ENCODE peak calls at places on chromosomes 13 and 19, in six cellular contexts. P is heart right ventricle; F is CD8-positive, alpha-beta T cell; H is transverse colon; Q is lung; E is HCT116. B is an unnamed sample.

GRCh38 chr19:55261671-55262126 is 2.9 kb upstream of the PPP6R1 start:
- DNase-seq in P (no peak), F (no peak), H (no peak), Q (no peak), E (no peak), B (no peak)

GRCh38 chr13:101181076-101181685 is 235.1 kb downstream of the NALCN start:
- DNase-seq in P (no peak), F (no peak), H (no peak), Q (no peak), E (no peak), B (no peak)

GRCh38 chr13:77544365-77544764 is 8.9 kb downstream of the SCEL start:
- DNase-seq in P (peak; percentile 57), F (no peak), H (peak; percentile 8), Q (peak; percentile 65), E (no peak), B (no peak)

GRCh38 chr19:50040967-50041366 is 15.2 kb downstream of the ZNF473 start:
- DNase-seq in P (no peak), F (no peak), H (no peak), Q (no peak), E (no peak), B (no peak)

GRCh38 chr19:45591004-45591637 is 6.5 kb upstream of the OPA3 start:
- DNase-seq in P (no peak), F (peak; percentile 28), H (peak; percentile 73), Q (peak; percentile 50), E (no peak), B (no peak)

GRCh38 chr13:89136678-89137077 is 1465.5 kb downstream of the SLITRK5 start:
- DNase-seq in P (no peak), F (no peak), H (no peak), Q (no peak), E (no peak), B (no peak)

GRCh38 chr19:14198384-14199376 is 7.3 kb downstream of the ADGRL1 start:
- DNase-seq in P (no peak), F (no peak), H (no peak), Q (no peak), E (no peak), B (no peak)

GRCh38 chr19:33208904-33209843 is 15.0 kb downstream of the LRP3 start:
- DNase-seq in P (no peak), F (no peak), H (no peak), Q (no peak), E (no peak), B (no peak)

GRCh38 chr13:45055902-45056648 is 64.2 kb upstream of the GTF2F2 start:
- DNase-seq in P (no peak), F (no peak), H (peak; percentile 11), Q (no peak), E (peak; percentile 42), B (peak; percentile 69)

GRCh38 chr13:45331981-45332830 is 8.8 kb downstream of the TPT1 start:
- DNase-seq in P (no peak), F (no peak), H (no peak), Q (no peak), E (peak; percentile 85), B (peak; percentile 68)

GRCh38 chr13:102854675-102855074 is 8.8 kb downstream of the ERCC5 start:
- DNase-seq in P (no peak), F (no peak), H (no peak), Q (no peak), E (no peak), B (no peak)

GRCh38 chr13:65914707-65915106 is 1315.4 kb downstream of the PCDH9 start:
- DNase-seq in P (no peak), F (no peak), H (no peak), Q (no peak), E (no peak), B (no peak)

GRCh38 chr13:108195861-108196260 is 19.5 kb downstream of the LIG4 start:
- DNase-seq in P (no peak), F (no peak), H (no peak), Q (no peak), E (no peak), B (no peak)

GRCh38 chr13:99265823-99266426 is 7.7 kb upstream of the GPR18 start:
- DNase-seq in P (no peak), F (no peak), H (no peak), Q (no peak), E (peak; percentile 40), B (peak; percentile 13)

GRCh38 chr13:76161143-76161542 is 525.0 kb downstream of the LMO7 start:
- DNase-seq in P (no peak), F (no peak), H (no peak), Q (no peak), E (no peak), B (no peak)

GRCh38 chr19:12156254-12157058 is at the start of gene ZNF625:
- DNase-seq in P (peak; percentile 88), F (peak; percentile 22), H (peak; percentile 83), Q (peak; percentile 88), E (no peak), B (peak; percentile 44)

GRCh38 chr13:31639443-31640163 is 99.7 kb upstream of the RXFP2 start:
- DNase-seq in P (no peak), F (no peak), H (no peak), Q (no peak), E (no peak), B (no peak)

GRCh38 chr13:84870190-84870589 is 929.0 kb downstream of the SLITRK6 start:
- DNase-seq in P (no peak), F (no peak), H (no peak), Q (no peak), E (no peak), B (no peak)
- TF ChIP-seq CTCF in P (no peak), F (no peak), H (no peak), Q (no peak), E (no peak), B (peak; percentile 19)

GRCh38 chr13:97211357-97211756 is 10.8 kb upstream of the MBNL2 start:
- DNase-seq in P (no peak), F (no peak), H (no peak), Q (no peak), E (no peak), B (no peak)

GRCh38 chr13:97215325-97215724 is 6.8 kb upstream of the MBNL2 start:
- DNase-seq in P (no peak), F (no peak), H (no peak), Q (no peak), E (no peak), B (no peak)

GRCh38 chr13:97212540-97213146 is 9.5 kb upstream of the MBNL2 start:
- DNase-seq in P (no peak), F (no peak), H (peak; percentile 36), Q (no peak), E (no peak), B (no peak)

GRCh38 chr13:97214921-97215320 is 7.2 kb upstream of the MBNL2 start:
- DNase-seq in P (no peak), F (no peak), H (no peak), Q (no peak), E (no peak), B (no peak)

DNA sequence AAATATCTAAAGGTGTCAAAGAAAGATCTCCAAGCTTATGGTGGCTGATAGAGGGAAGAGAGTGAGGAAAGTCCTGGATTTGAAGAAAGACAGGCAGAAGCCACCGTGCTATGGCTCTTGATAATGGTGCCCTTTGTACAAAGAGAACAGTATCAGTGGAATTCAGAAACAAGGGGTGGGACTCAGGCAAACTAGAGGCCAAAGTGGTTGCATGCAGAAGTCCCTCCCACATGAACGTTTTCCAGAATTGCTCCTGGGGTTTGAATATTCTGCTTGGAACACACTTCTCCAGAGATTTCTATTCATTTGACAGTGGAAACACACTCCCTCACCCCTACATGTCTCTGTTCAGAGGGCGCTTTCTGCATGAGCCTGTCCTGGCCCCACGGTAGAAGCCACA is 10.1 kb upstream of the MBNL2 start:
- DNase-seq in P (no peak), F (no peak), H (no peak), Q (no peak), E (no peak), B (no peak)
- H3K4me1 ChIP-seq in P (no peaks in the 10 kb centered on the region), F (peaks cover 37% of the 10 kb centered on the region), H (no peaks in the 10 kb centered on the region), Q (peaks cover 3% of the 10 kb centered on the region), E (peaks cover 5% of the 10 kb centered on the region), B (peaks cover 4% of the 10 kb centered on the region)

DNA sequence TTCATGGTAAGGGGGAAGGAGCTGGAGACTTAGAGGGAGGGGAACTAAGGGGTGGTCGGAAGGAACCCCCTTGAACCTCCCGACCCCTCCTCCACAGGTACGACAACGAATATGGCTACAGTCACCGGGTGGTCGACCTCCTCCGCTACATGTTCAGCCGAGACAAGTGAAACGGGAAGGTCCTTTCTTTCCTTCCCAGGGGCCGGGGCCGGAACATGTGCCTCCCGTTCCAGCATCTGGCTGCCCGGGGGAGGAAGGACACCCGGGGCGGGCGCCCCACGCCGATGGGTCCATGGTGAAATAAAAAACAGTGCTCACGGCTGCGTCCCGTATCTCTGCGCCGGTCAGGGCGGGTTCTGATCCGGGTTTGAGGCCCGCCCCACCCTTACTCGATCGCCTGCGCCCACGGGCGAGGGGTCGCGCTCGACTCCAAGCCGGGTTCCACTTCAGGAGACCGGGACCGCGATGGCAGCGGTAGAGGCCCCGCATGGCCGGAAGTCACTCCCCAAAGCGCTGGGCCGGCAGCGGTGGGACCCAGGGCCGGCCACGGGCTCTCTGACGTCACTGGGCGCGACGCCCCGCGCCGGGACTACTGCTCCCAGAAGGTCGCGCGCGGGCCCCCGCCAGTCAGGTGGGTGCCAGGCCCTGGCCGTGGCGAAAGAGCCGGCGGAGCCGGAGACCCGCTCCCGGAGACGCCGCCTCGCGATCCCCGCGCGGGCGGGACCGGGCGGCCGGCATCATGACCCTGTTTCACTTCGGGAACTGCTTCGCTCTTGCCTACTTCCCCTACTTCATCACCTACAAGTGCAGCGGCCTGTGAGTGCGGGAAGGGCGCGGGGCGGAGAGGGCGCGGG is at the start of gene TMEM147:
- DNase-seq in P (peak; percentile 95), F (peak; percentile 72), H (peak; percentile 95), Q (peak; percentile 91), E (peak; percentile 70), B (no peak)
- TF ChIP-seq CTCF in P (no peak), F (no peak), H (no peak), Q (no peak), E (no peak), B (no peak)

DNA sequence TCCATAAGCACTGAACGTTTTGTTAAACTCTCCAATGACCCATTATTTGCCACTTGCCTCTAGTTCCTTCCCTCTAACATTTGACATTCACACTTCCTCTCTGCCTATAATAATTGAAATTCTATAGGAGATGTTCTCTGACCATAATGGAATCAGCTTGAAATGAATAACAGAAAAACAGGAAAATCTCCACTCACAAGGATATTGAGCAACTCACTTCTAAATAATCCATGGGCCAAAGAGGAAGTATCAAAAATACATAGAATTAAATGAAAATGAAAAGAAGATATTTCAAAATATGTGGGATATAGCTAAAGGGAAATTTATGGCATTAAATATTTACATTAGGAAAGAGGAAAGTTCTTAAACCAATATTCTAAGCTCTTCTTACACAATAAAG is 3.4 kb upstream of the FCGBP start:
- DNase-seq in P (no peak), F (no peak), H (no peak), Q (no peak), E (no peak), B (no peak)
- H3K4me1 ChIP-seq in P (peaks cover 10% of the 10 kb centered on the region), F (peaks cover 72% of the 10 kb centered on the region), H (no peaks in the 10 kb centered on the region), Q (peaks cover 2% of the 10 kb centered on the region), E (no peaks in the 10 kb centered on the region), B (peaks cover 10% of the 10 kb centered on the region)

GRCh38 chr13:21238267-21238666 is 61.8 kb downstream of the MRPL57 start:
- DNase-seq in P (no peak), F (no peak), H (no peak), Q (no peak), E (no peak), B (no peak)

GRCh38 chr13:21242236-21242635 is 65.8 kb downstream of the MRPL57 start:
- DNase-seq in P (no peak), F (no peak), H (no peak), Q (no peak), E (peak; percentile 8), B (no peak)

GRCh38 chr13:21243045-21243842 is 66.8 kb downstream of the MRPL57 start:
- DNase-seq in P (no peak), F (no peak), H (no peak), Q (no peak), E (no peak), B (no peak)

GRCh38 chr13:21243843-21244184 is 67.4 kb downstream of the MRPL57 start:
- DNase-seq in P (no peak), F (no peak), H (no peak), Q (no peak), E (no peak), B (no peak)

GRCh38 chr13:21240586-21240985 is 64.1 kb downstream of the MRPL57 start:
- DNase-seq in P (no peak), F (no peak), H (no peak), Q (no peak), E (no peak), B (no peak)
- TF ChIP-seq CTCF in P (no peak), F (no peak), H (no peak), Q (no peak), E (no peak), B (no peak)